ENCODE peak calls at places on chromosome 1, in seven cellular contexts. One of them, this sample, is unnamed.

GRCh38 chr1:19676438-19676922 is 11.8 kb downstream of the HTR6 start:
- DNase-seq in NCI-H526: no peak
- DNase-seq in fibroblast of lung: peak; percentile 70
- DNase-seq in HS-5: no peak
- DNase-seq in NT2/D1: peak; percentile 59
- DNase-seq in AG04450: peak; percentile 16
- DNase-seq in T-helper 9 cell: no peak
- DNase-seq in this sample: no peak

GRCh38 chr1:93235261-93235660 is 54.7 kb downstream of the CCDC18 start:
- DNase-seq in NCI-H526: no peak
- DNase-seq in fibroblast of lung: no peak
- DNase-seq in HS-5: no peak
- DNase-seq in NT2/D1: no peak
- DNase-seq in T-helper 9 cell: no peak
- DNase-seq in AG04450: no peak
- DNase-seq in this sample: no peak

GRCh38 chr1:35111106-35111505 is 31.9 kb downstream of the ZMYM1 start:
- DNase-seq in T-helper 9 cell: no peak
- DNase-seq in AG04450: peak; percentile 60
- DNase-seq in HS-5: peak; percentile 29
- DNase-seq in fibroblast of lung: peak; percentile 90
- DNase-seq in NCI-H526: no peak
- DNase-seq in NT2/D1: no peak
- DNase-seq in this sample: no peak

GRCh38 chr1:223639333-223639749 is 26.2 kb downstream of the CAPN8 start:
- DNase-seq in NCI-H526: no peak
- DNase-seq in T-helper 9 cell: no peak
- DNase-seq in HS-5: no peak
- DNase-seq in NT2/D1: no peak
- DNase-seq in fibroblast of lung: peak; percentile 8
- DNase-seq in AG04450: no peak
- DNase-seq in this sample: no peak

GRCh38 chr1:38027201-38028104 is 14.9 kb downstream of the UTP11 start:
- DNase-seq in NCI-H526: no peak
- DNase-seq in NT2/D1: no peak
- DNase-seq in fibroblast of lung: no peak
- DNase-seq in AG04450: no peak
- DNase-seq in T-helper 9 cell: no peak
- DNase-seq in HS-5: no peak
- DNase-seq in this sample: no peak

GRCh38 chr1:200452850-200453543 is 43.2 kb upstream of the ZNF281 start:
- DNase-seq in NT2/D1: peak; percentile 18
- DNase-seq in fibroblast of lung: no peak
- DNase-seq in NCI-H526: no peak
- DNase-seq in HS-5: no peak
- DNase-seq in AG04450: no peak
- DNase-seq in T-helper 9 cell: no peak
- DNase-seq in this sample: no peak

GRCh38 chr1:65980241-65980640 is 187.5 kb downstream of the PDE4B start:
- DNase-seq in T-helper 9 cell: no peak
- DNase-seq in NT2/D1: no peak
- DNase-seq in HS-5: no peak
- DNase-seq in AG04450: no peak
- DNase-seq in NCI-H526: no peak
- DNase-seq in fibroblast of lung: no peak
- DNase-seq in this sample: no peak

GRCh38 chr1:20587639-20588017 is 1.3 kb upstream of the CDA start:
- DNase-seq in fibroblast of lung: peak; percentile 41
- DNase-seq in AG04450: no peak
- DNase-seq in NT2/D1: no peak
- DNase-seq in NCI-H526: no peak
- DNase-seq in HS-5: no peak
- DNase-seq in T-helper 9 cell: no peak
- DNase-seq in this sample: no peak

This sample was measured in effector memory CD4-positive, alpha-beta T cell.